ENCODE peak calls at places on chromosomes 5 and 9, in eight cellular contexts. One of them, this sample, is unnamed.

GRCh38 chr9:26033346-26033745 is 355.1 kb upstream of the TUSC1 start:
- DNase-seq in CD4-positive, alpha-beta memory T cell: no peak
- DNase-seq in pulmonary artery endothelial cell: no peak
- DNase-seq in GM03348: peak
- DNase-seq in GM04504: no peak
- DNase-seq in stimulated activated CD4-positive, alpha-beta T cell treated with anti-CD3 and anti-CD28 coated beads, Interleukin-4, amount 100 ng/mL, for 48 hours: no peak
- DNase-seq in activated naive CD4-positive, alpha-beta T cell treated with Interleukin-2 at 50 U/mL for 16 hours: no peak
- DNase-seq in NCI-H1092 treated with DMSO at 0.1 percent for 48 hours: no peak
- DNase-seq in this sample: no peak

GRCh38 chr5:52943285-52943684 is 45.9 kb upstream of the ITGA2 start:
- DNase-seq in CD4-positive, alpha-beta memory T cell: no peak
- DNase-seq in pulmonary artery endothelial cell: no peak
- DNase-seq in GM03348: no peak
- DNase-seq in GM04504: no peak
- DNase-seq in stimulated activated CD4-positive, alpha-beta T cell treated with anti-CD3 and anti-CD28 coated beads, Interleukin-4, amount 100 ng/mL, for 48 hours: no peak
- DNase-seq in activated naive CD4-positive, alpha-beta T cell treated with Interleukin-2 at 50 U/mL for 16 hours: no peak
- DNase-seq in NCI-H1092 treated with DMSO at 0.1 percent for 48 hours: no peak
- DNase-seq in this sample: peak

GRCh38 chr5:78958672-78959410 is 26.3 kb downstream of the ARSB start:
- DNase-seq in CD4-positive, alpha-beta memory T cell: no peak
- DNase-seq in pulmonary artery endothelial cell: no peak
- DNase-seq in GM03348: no peak
- DNase-seq in GM04504: no peak
- DNase-seq in stimulated activated CD4-positive, alpha-beta T cell treated with anti-CD3 and anti-CD28 coated beads, Interleukin-4, amount 100 ng/mL, for 48 hours: no peak
- DNase-seq in activated naive CD4-positive, alpha-beta T cell treated with Interleukin-2 at 50 U/mL for 16 hours: no peak
- DNase-seq in NCI-H1092 treated with DMSO at 0.1 percent for 48 hours: no peak
- DNase-seq in this sample: no peak

GRCh38 chr5:16431482-16431881 is 34.1 kb downstream of the ZNF622 start:
- DNase-seq in CD4-positive, alpha-beta memory T cell: no peak
- DNase-seq in pulmonary artery endothelial cell: no peak
- DNase-seq in GM03348: no peak
- DNase-seq in GM04504: no peak
- DNase-seq in stimulated activated CD4-positive, alpha-beta T cell treated with anti-CD3 and anti-CD28 coated beads, Interleukin-4, amount 100 ng/mL, for 48 hours: no peak
- DNase-seq in activated naive CD4-positive, alpha-beta T cell treated with Interleukin-2 at 50 U/mL for 16 hours: no peak
- DNase-seq in NCI-H1092 treated with DMSO at 0.1 percent for 48 hours: no peak
- DNase-seq in this sample: no peak

GRCh38 chr5:9661316-9662015 is 31.3 kb upstream of the TAS2R1 start:
- DNase-seq in CD4-positive, alpha-beta memory T cell: no peak
- DNase-seq in pulmonary artery endothelial cell: no peak
- DNase-seq in GM03348: peak
- DNase-seq in GM04504: peak
- DNase-seq in stimulated activated CD4-positive, alpha-beta T cell treated with anti-CD3 and anti-CD28 coated beads, Interleukin-4, amount 100 ng/mL, for 48 hours: no peak
- DNase-seq in activated naive CD4-positive, alpha-beta T cell treated with Interleukin-2 at 50 U/mL for 16 hours: no peak
- DNase-seq in NCI-H1092 treated with DMSO at 0.1 percent for 48 hours: no peak
- DNase-seq in this sample: no peak

GRCh38 chr9:109258619-109259321 is 62.1 kb downstream of the EPB41L4B start:
- DNase-seq in CD4-positive, alpha-beta memory T cell: no peak
- DNase-seq in pulmonary artery endothelial cell: no peak
- DNase-seq in GM03348: no peak
- DNase-seq in GM04504: no peak
- DNase-seq in stimulated activated CD4-positive, alpha-beta T cell treated with anti-CD3 and anti-CD28 coated beads, Interleukin-4, amount 100 ng/mL, for 48 hours: no peak
- DNase-seq in activated naive CD4-positive, alpha-beta T cell treated with Interleukin-2 at 50 U/mL for 16 hours: no peak
- DNase-seq in NCI-H1092 treated with DMSO at 0.1 percent for 48 hours: peak
- DNase-seq in this sample: no peak

GRCh38 chr5:65535529-65535987 is 27.4 kb downstream of the CENPK start:
- DNase-seq in CD4-positive, alpha-beta memory T cell: no peak
- DNase-seq in pulmonary artery endothelial cell: no peak
- DNase-seq in GM03348: no peak
- DNase-seq in GM04504: no peak
- DNase-seq in stimulated activated CD4-positive, alpha-beta T cell treated with anti-CD3 and anti-CD28 coated beads, Interleukin-4, amount 100 ng/mL, for 48 hours: no peak
- DNase-seq in activated naive CD4-positive, alpha-beta T cell treated with Interleukin-2 at 50 U/mL for 16 hours: no peak
- DNase-seq in NCI-H1092 treated with DMSO at 0.1 percent for 48 hours: no peak
- DNase-seq in this sample: no peak

GRCh38 chr5:68303754-68304420 is 88.3 kb downstream of the PIK3R1 start:
- DNase-seq in CD4-positive, alpha-beta memory T cell: no peak
- DNase-seq in pulmonary artery endothelial cell: no peak
- DNase-seq in GM03348: no peak
- DNase-seq in GM04504: no peak
- DNase-seq in stimulated activated CD4-positive, alpha-beta T cell treated with anti-CD3 and anti-CD28 coated beads, Interleukin-4, amount 100 ng/mL, for 48 hours: no peak
- DNase-seq in activated naive CD4-positive, alpha-beta T cell treated with Interleukin-2 at 50 U/mL for 16 hours: no peak
- DNase-seq in NCI-H1092 treated with DMSO at 0.1 percent for 48 hours: no peak
- DNase-seq in this sample: no peak

GRCh38 chr5:80408475-80408875 is 611 bp downstream of the ZFYVE16 start:
- DNase-seq in CD4-positive, alpha-beta memory T cell: peak
- DNase-seq in pulmonary artery endothelial cell: no peak
- DNase-seq in GM03348: peak
- DNase-seq in GM04504: peak
- DNase-seq in stimulated activated CD4-positive, alpha-beta T cell treated with anti-CD3 and anti-CD28 coated beads, Interleukin-4, amount 100 ng/mL, for 48 hours: peak
- DNase-seq in activated naive CD4-positive, alpha-beta T cell treated with Interleukin-2 at 50 U/mL for 16 hours: peak
- DNase-seq in NCI-H1092 treated with DMSO at 0.1 percent for 48 hours: peak
- DNase-seq in this sample: peak

GRCh38 chr5:123033157-123033671 is 3.3 kb downstream of the PPIC start:
- DNase-seq in CD4-positive, alpha-beta memory T cell: no peak
- DNase-seq in pulmonary artery endothelial cell: no peak
- DNase-seq in GM03348: no peak
- DNase-seq in GM04504: no peak
- DNase-seq in stimulated activated CD4-positive, alpha-beta T cell treated with anti-CD3 and anti-CD28 coated beads, Interleukin-4, amount 100 ng/mL, for 48 hours: no peak
- DNase-seq in activated naive CD4-positive, alpha-beta T cell treated with Interleukin-2 at 50 U/mL for 16 hours: no peak
- DNase-seq in NCI-H1092 treated with DMSO at 0.1 percent for 48 hours: no peak
- DNase-seq in this sample: no peak